ENCODE peak calls at places on chromosome 3, in ten cellular contexts. F is testis; O is RWPE2; U is small intestine; Z is aorta; J is left lung; G is spleen; D is esophagus squamous epithelium; N is ascending aorta; W is CD4-positive, alpha-beta memory T cell. Q is an unnamed sample. For H3K36me3, H3K9me3 and H3K27me3, the result is how much of the 10 kb centered on the place peaks cover.

GRCh38 chr3:57951106-57951882 is 56.9 kb upstream of the FLNB start:
- DNase-seq in D (no peak), U (peak), W (no peak), F (peak), G (peak), O (no peak), J (peak), Z (peak), N (peak), Q (no peak)

GRCh38 chr3:128709506-128710210 is 16.3 kb upstream of the RAB7A start:
- DNase-seq in F (no peak), D (no peak), W (no peak), G (no peak), J (no peak), N (no peak), O (no peak), Z (no peak), U (no peak), Q (no peak)

GRCh38 chr3:127339943-127340861 is 52.4 kb upstream of the PRR20G start:
- DNase-seq in Z (no peak), F (no peak), D (no peak), J (no peak), N (no peak), G (no peak), U (peak), W (no peak), O (peak), Q (peak)

GRCh38 chr3:157618075-157618760 is 115.0 kb upstream of the VEPH1 start:
- DNase-seq in J (no peak), N (no peak), Z (no peak), U (peak), D (no peak), G (no peak), F (no peak), O (no peak), W (no peak), Q (no peak)

GRCh38 chr3:102224171-102224570 is 210.6 kb upstream of the ZPLD1 start:
- DNase-seq in J (peak), N (no peak), U (peak), Z (no peak), W (no peak), F (no peak), O (no peak), D (no peak), G (no peak), Q (peak)

GRCh38 chr3:195900426-195901355 is 7.7 kb downstream of the TNK2 start:
- DNase-seq in N (no peak), O (no peak), J (peak), U (no peak), W (no peak), G (peak), F (peak), D (peak), Z (peak), Q (no peak)

GRCh38 chr3:195160908-195161434 is 110.0 kb downstream of the XXYLT1 start:
- DNase-seq in O (no peak), F (no peak), W (no peak), N (no peak), U (no peak), D (no peak), Z (no peak), G (no peak), J (no peak), Q (no peak)

GRCh38 chr3:31533169-31533870 is 595 bp downstream of the STT3B start:
- DNase-seq in D (no peak), Z (peak), G (peak), U (peak), W (peak), N (no peak), O (peak), F (peak), J (peak), Q (peak)

GRCh38 chr3:157134620-157135191 is 25.2 kb downstream of the CCNL1 start:
- DNase-seq in F (no peak), D (no peak), J (no peak), W (no peak), N (no peak), O (no peak), Z (no peak), U (peak), G (no peak), Q (no peak)

GRCh38 chr3:152786977-152787681 is 47.8 kb upstream of the P2RY1 start:
- DNase-seq in D (no peak), G (no peak), W (no peak), O (no peak), N (no peak), U (no peak), Z (no peak), F (no peak), J (no peak), Q (no peak)

GRCh38 chr3:3200632-3201212 is 21.2 kb upstream of the CRBN start:
- DNase-seq in N (no peak), J (no peak), D (no peak), O (no peak), W (no peak), U (peak), Z (no peak), G (no peak), F (peak), Q (peak)

GRCh38 chr3:4749567-4750002 is 229.7 kb upstream of the BHLHE40 start:
- DNase-seq in J (no peak), F (no peak), N (no peak), O (no peak), Z (no peak), U (no peak), G (no peak), D (no peak), W (no peak), Q (no peak)

GRCh38 chr3:16183601-16184270 is 9.3 kb downstream of the GALNT15 start:
- DNase-seq in J (no peak), D (no peak), W (no peak), Z (no peak), N (no peak), U (no peak), F (no peak), O (no peak), G (no peak), Q (peak)

DNA sequence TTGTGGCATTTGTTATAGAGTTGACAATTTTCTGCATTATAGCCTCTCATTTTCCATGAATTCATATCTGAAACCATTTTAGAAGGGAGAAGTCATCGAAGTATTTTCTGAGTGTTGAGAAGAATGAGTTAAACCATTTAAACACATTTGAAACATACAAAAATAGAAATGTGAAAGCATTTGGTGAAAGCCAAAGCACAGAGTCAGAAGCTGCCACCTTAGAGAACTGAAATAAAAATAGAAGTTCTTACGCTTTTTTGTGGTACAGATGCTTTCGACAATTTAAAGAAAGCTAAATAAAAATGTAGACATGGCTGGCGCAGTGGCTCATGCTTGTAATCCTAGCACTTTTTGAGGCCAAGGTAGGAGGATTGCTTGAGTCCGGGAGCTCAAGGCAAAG is 9.0 kb downstream of the FANCD2OS start:
- DNase-seq in Z (no peak), N (no peak), U (no peak), D (no peak), G (no peak), W (no peak), F (no peak), J (no peak), O (no peak), Q (no peak)
- H3K36me3 ChIP-seq in Z (under half), N (under half), U (under half), D (under half), G (under half), W (under half), F (under half), J (under half), O (half or more), Q (under half)

GRCh38 chr3:113008117-113008516 is 17.3 kb downstream of the GTPBP8 start:
- DNase-seq in U (no peak), O (no peak), W (no peak), N (no peak), J (no peak), G (no peak), Z (no peak), F (no peak), D (no peak), Q (no peak)

GRCh38 chr3:113005622-113006021 is 14.8 kb downstream of the GTPBP8 start:
- DNase-seq in D (no peak), U (no peak), G (no peak), W (peak), Z (no peak), O (no peak), F (no peak), J (no peak), N (no peak), Q (no peak)

GRCh38 chr3:113002033-113002432 is 11.2 kb downstream of the GTPBP8 start:
- DNase-seq in J (no peak), W (no peak), N (no peak), Z (no peak), F (no peak), U (no peak), G (no peak), D (no peak), O (no peak), Q (no peak)

GRCh38 chr3:113002676-113003075 is 11.9 kb downstream of the GTPBP8 start:
- DNase-seq in Z (no peak), W (peak), G (no peak), D (no peak), J (no peak), N (no peak), O (no peak), U (no peak), F (no peak), Q (no peak)

DNA sequence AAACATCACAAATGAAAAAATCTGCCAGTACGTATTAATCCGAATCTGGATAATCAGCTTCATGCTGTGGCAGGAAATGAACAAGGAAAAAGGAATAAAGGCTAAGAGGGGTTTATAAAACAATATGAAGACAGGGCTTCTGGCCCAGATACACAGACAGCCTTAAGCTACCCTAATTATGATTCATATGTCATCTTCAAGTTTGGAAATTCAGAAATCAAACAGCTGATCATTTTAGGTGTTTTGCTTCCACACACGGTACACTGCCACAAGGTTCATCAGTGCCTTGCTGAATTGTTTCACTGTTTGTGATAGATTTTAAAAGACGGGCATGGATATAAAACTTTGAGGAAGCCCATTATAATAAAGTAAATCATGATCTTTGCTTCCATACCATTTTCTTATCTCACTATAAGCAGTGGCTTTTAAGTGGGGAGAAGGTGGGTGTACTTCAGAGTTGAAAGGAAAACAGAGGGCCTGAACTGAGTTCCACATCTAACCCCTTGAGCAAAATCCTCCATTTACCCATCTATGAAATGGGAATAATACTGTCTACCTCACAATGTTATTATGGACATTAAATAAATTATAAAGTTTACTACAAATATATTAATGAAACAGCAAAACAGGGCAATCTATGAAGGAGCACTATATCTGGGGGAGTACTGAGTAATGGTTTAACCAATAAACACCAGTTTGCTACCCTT is 15.7 kb downstream of the GTPBP8 start:
- DNase-seq in D (no peak), N (no peak), W (no peak), Z (no peak), F (no peak), J (no peak), O (no peak), G (no peak), U (no peak), Q (no peak)
- H3K9me3 ChIP-seq in D (under half), N (under half), W (under half), Z (under half), F (under half), J (under half), O (under half), G (under half), U (under half), Q (under half)

GRCh38 chr3:184234671-184235380 is 5.4 kb downstream of the VWA5B2 start:
- DNase-seq in N (no peak), J (no peak), F (no peak), W (no peak), U (no peak), Z (no peak), O (peak), G (no peak), D (no peak), Q (no peak)
- H3K27me3 ChIP-seq in N (under half), J (under half), F (under half), W (under half), U (under half), Z (under half), O (under half), G (under half), D (under half), Q (under half)

DNA sequence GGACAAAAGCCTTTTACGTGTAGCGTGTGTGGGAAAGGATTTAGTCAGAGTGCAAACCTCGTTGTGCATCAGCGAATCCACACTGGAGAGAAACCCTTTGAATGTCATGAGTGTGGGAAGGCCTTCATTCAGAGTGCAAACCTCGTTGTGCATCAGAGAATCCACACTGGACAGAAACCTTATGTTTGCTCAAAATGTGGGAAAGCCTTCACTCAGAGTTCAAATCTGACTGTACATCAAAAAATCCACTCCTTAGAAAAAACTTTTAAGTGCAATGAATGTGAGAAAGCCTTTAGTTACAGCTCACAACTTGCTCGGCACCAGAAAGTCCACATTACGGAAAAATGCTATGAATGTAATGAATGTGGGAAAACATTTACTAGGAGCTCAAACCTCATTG is 10.5 kb downstream of the ZNF35 start:
- DNase-seq in W (no peak), F (no peak), U (no peak), D (no peak), O (no peak), J (no peak), N (no peak), Z (no peak), G (no peak), Q (no peak)
- H3K36me3 ChIP-seq in W (under half), F (under half), U (under half), D (half or more), O (half or more), J (half or more), N (under half), Z (under half), G (half or more), Q (half or more)